ENCODE peak calls at places on chromosomes 12 and 14, in four cellular contexts. One of them, this sample, is unnamed. For H3K27me3, the result is how much of the 10 kb centered on the place peaks cover.

GRCh38 chr14:65791551-65791981 is 379.0 kb downstream of the FUT8 start:
- DNase-seq in GM12878: peak
- DNase-seq in HepG2: no peak
- DNase-seq in H1: no peak
- DNase-seq in this sample: no peak

GRCh38 chr12:78887008-78887407 is 22.4 kb downstream of the SYT1 start:
- DNase-seq in H1: no peak
- DNase-seq in GM12878: no peak
- DNase-seq in HepG2: peak
- DNase-seq in this sample: no peak

GRCh38 chr12:101951002-101951670 is 73.8 kb downstream of the DRAM1 start:
- DNase-seq in HepG2: no peak
- DNase-seq in H1: no peak
- DNase-seq in GM12878: no peak
- DNase-seq in this sample: no peak

GRCh38 chr14:41609704-41610183 is 3.1 kb downstream of the LRFN5 start:
- DNase-seq in H1: no peak
- DNase-seq in HepG2: no peak
- DNase-seq in GM12878: no peak
- DNase-seq in this sample: no peak

GRCh38 chr12:47814539-47815170 is 5.0 kb downstream of the HDAC7 start:
- DNase-seq in GM12878: no peak
- DNase-seq in HepG2: no peak
- DNase-seq in H1: no peak
- DNase-seq in this sample: no peak

GRCh38 chr14:36976571-36977023 is 195.8 kb downstream of the SLC25A21 start:
- DNase-seq in GM12878: no peak
- DNase-seq in H1: no peak
- DNase-seq in HepG2: peak
- DNase-seq in this sample: no peak

GRCh38 chr12:128806573-128806972 is 17.2 kb downstream of the SLC15A4 start:
- DNase-seq in H1: no peak
- DNase-seq in HepG2: no peak
- DNase-seq in GM12878: no peak
- DNase-seq in this sample: no peak

GRCh38 chr12:131690320-131690719 is 20.6 kb upstream of the SFSWAP start:
- DNase-seq in GM12878: no peak
- DNase-seq in H1: no peak
- DNase-seq in HepG2: no peak
- DNase-seq in this sample: no peak

GRCh38 chr12:56128669-56129209 is 672 bp downstream of the ESYT1 start:
- DNase-seq in HepG2: no peak
- DNase-seq in H1: no peak
- DNase-seq in GM12878: no peak
- DNase-seq in this sample: no peak

GRCh38 chr14:80770114-80770917 is 171.2 kb downstream of the CEP128 start:
- DNase-seq in H1: no peak
- DNase-seq in GM12878: no peak
- DNase-seq in HepG2: no peak
- DNase-seq in this sample: no peak

GRCh38 chr12:89179983-89180382 is 172.3 kb downstream of the DUSP6 start:
- DNase-seq in GM12878: no peak
- DNase-seq in H1: no peak
- DNase-seq in HepG2: no peak
- DNase-seq in this sample: no peak

GRCh38 chr14:73695082-73695481 is 19.1 kb downstream of the PNMA1 start:
- DNase-seq in GM12878: no peak
- DNase-seq in H1: no peak
- DNase-seq in HepG2: no peak
- DNase-seq in this sample: no peak

GRCh38 chr12:78293039-78293686 is 462.5 kb downstream of the NAV3 start:
- DNase-seq in H1: no peak
- DNase-seq in GM12878: no peak
- DNase-seq in HepG2: peak
- DNase-seq in this sample: no peak

GRCh38 chr12:480831-481230 is 21.1 kb downstream of the B4GALNT3 start:
- DNase-seq in H1: no peak
- DNase-seq in GM12878: no peak
- DNase-seq in HepG2: no peak
- DNase-seq in this sample: peak

GRCh38 chr12:70994217-70994788 is 73.8 kb upstream of the PTPRR start:
- DNase-seq in H1: no peak
- DNase-seq in GM12878: no peak
- DNase-seq in HepG2: no peak
- DNase-seq in this sample: no peak
- TF ChIP-seq SUZ12 in H1: no peak
- TF ChIP-seq SUZ12 in GM12878: no peak
- TF ChIP-seq SUZ12 in HepG2: no peak
- TF ChIP-seq SUZ12 in this sample: no peak

DNA sequence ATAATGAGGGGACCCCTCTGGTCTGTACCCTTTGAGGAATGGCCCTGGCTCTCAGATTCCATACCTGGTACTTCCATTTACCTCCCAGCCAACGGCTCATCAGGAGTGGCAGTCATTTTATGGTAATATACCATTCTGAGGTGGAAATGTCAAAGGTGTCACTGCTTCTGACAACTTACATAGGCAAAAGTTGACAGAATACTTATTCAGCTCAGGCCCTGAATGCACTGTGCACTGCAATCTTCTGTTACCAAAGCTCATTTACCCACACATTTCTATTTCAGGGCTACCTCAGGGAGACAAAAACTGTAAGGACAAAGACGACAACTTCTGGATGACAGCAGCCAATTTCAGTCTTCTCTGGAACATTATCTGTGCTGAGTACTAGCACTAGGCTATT is 212.2 kb upstream of the TMEM260 start:
- DNase-seq in GM12878: no peak
- DNase-seq in HepG2: no peak
- DNase-seq in H1: no peak
- DNase-seq in this sample: no peak
- H3K27me3 ChIP-seq in GM12878: under half
- H3K27me3 ChIP-seq in HepG2: under half
- H3K27me3 ChIP-seq in H1: under half
- H3K27me3 ChIP-seq in this sample: under half

DNA sequence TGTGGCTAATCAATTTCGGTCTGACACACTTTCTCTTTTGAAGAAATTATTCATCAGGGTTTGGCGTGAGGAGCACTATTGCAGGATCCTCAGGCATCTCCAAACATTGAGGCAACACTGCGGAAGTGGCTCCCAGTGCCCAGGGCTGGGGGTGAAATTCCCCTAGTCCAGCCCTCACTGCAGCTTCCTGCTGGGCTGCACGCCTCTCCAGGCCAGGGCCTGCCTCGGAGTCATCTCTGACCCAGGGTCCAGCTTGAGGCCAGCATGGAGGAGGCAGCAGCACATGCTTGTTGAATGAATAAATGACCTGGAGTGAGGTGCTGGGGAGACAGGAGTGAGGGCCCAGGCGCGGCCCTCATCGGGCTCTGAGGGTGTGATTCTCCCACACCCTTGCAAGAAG is 36.0 kb upstream of the TDRD9 start:
- DNase-seq in GM12878: no peak
- DNase-seq in HepG2: no peak
- DNase-seq in H1: no peak
- DNase-seq in this sample: no peak
- TF ChIP-seq ZNF274 in GM12878: no peak
- TF ChIP-seq ZNF274 in HepG2: no peak
- TF ChIP-seq ZNF274 in H1: no peak
- TF ChIP-seq ZNF274 in this sample: no peak

DNA sequence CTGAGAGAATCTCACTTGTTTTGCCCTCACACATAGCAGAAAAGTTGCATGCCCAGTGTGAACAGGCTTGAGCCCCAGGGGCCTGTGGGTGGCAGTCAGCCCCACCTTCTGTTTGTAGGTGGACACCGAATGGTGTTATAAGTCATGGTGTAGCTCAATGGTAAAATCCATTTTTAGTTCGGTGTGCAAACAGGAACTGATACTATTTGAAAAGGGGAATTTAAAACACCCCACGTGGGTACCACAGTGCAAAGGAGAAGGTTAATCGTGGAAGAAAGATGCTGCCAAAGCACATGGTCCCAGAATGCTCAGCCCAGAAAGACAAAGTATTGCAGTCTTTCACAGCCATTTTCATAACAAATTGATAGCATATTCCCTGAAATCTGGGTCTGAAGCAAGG is 71.8 kb upstream of the GZMB start:
- DNase-seq in GM12878: peak
- DNase-seq in H1: no peak
- DNase-seq in HepG2: no peak
- DNase-seq in this sample: no peak
- TF ChIP-seq SUZ12 in GM12878: no peak
- TF ChIP-seq SUZ12 in H1: no peak
- TF ChIP-seq SUZ12 in HepG2: no peak
- TF ChIP-seq SUZ12 in this sample: no peak

GRCh38 chr12:102959391-102959790 is 1.9 kb downstream of the ASCL1 start:
- DNase-seq in H1: no peak
- DNase-seq in HepG2: no peak
- DNase-seq in GM12878: no peak
- DNase-seq in this sample: no peak

GRCh38 chr12:102962986-102963385 is 5.5 kb downstream of the ASCL1 start:
- DNase-seq in GM12878: no peak
- DNase-seq in HepG2: no peak
- DNase-seq in H1: no peak
- DNase-seq in this sample: no peak

GRCh38 chr12:102960766-102961487 is 3.5 kb downstream of the ASCL1 start:
- DNase-seq in GM12878: no peak
- DNase-seq in H1: no peak
- DNase-seq in HepG2: no peak
- DNase-seq in this sample: no peak

GRCh38 chr12:102962532-102962931 is 5.1 kb downstream of the ASCL1 start:
- DNase-seq in GM12878: no peak
- DNase-seq in HepG2: no peak
- DNase-seq in H1: no peak
- DNase-seq in this sample: no peak

GRCh38 chr12:102961488-102961801 is 4.0 kb downstream of the ASCL1 start:
- DNase-seq in GM12878: no peak
- DNase-seq in HepG2: no peak
- DNase-seq in H1: no peak
- DNase-seq in this sample: no peak
- H3K27me3 ChIP-seq in GM12878: under half
- H3K27me3 ChIP-seq in HepG2: half or more
- H3K27me3 ChIP-seq in H1: half or more
- H3K27me3 ChIP-seq in this sample: half or more

DNA sequence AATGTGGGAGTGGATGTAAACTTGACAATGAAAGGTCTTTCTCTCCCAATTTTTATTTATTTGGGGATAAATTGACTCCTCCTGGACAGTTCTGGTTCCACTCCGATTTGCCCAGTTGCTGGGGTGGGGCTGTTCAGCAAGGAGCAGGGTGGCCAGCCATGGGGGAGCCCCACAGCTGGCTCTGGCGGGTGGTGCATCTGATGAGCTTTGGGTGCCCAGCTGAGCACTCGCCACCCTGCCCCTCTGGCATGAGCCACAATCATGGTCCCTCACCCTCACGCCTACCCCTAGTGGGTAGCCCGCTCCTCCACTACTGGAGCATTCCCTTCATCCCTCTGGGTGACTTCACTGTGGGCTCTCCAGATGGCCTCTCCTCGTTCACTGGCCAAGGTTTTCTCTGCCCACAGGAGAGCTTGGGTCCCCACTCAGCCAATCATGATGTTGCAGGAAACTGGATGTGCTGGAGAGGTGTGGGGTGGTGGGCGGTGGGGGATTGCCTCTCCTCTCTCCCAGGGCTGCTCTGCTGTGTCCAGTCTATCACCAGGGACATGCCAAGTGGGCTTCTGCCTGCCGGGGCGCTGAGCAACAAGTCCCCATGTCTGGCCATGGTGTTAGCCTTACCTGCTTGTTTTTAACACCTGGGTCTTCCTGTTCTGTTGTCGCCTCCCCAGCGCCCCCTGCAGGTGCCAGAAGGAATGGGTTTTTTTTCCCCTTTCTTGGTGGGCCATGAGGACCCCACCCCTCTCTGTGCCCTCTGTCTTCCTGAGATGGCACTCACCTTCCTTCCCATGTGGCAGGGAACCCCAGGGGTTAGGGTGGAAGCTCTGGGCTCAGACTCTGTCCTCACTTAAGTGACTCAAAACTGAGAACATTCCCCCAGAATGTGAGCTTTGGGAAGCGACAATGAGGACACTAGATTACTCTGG is 3.4 kb downstream of the CYP46A1 start:
- DNase-seq in GM12878: no peak
- DNase-seq in HepG2: peak
- DNase-seq in H1: no peak
- DNase-seq in this sample: no peak
- TF ChIP-seq ZNF274 in GM12878: no peak
- TF ChIP-seq ZNF274 in HepG2: no peak
- TF ChIP-seq ZNF274 in H1: no peak
- TF ChIP-seq ZNF274 in this sample: no peak

GRCh38 chr12:11307143-11307542 is 3.1 kb downstream of the PRB4 start:
- DNase-seq in HepG2: no peak
- DNase-seq in H1: no peak
- DNase-seq in GM12878: no peak
- DNase-seq in this sample: no peak
- TF ChIP-seq SUZ12 in HepG2: no peak
- TF ChIP-seq SUZ12 in H1: no peak
- TF ChIP-seq SUZ12 in GM12878: no peak
- TF ChIP-seq SUZ12 in this sample: no peak